ENCODE peak calls at places on chromosomes 3 and 15, in six cellular contexts. U is endothelial cell, X is endothelial cell of umbilical vein, L is fibroblast of lung, G is HFF-Myc, R is GM03348. O is an unnamed sample.

GRCh38 chr15:97694456-97694855 is 266.0 kb upstream of the ARRDC4 start:
- DNase-seq in X (no peak), U (no peak), L (no peak), R (no peak), G (no peak), O (no peak)

GRCh38 chr3:157836022-157836421 is 270.2 kb downstream of the SHOX2 start:
- DNase-seq in R (no peak), G (no peak), X (no peak), L (no peak), U (no peak), O (no peak)

GRCh38 chr15:64630403-64631107 is 144.8 kb downstream of the RBPMS2 start:
- DNase-seq in L (no peak), X (no peak), G (no peak), R (no peak), U (no peak), O (no peak)

GRCh38 chr3:15292765-15293522 is 39.4 kb downstream of the SH3BP5 start:
- DNase-seq in U (no peak), R (no peak), L (peak), X (peak), G (no peak), O (no peak)

GRCh38 chr15:94258246-94258645 is 26.9 kb downstream of the MCTP2 start:
- DNase-seq in U (no peak), L (no peak), G (no peak), R (no peak), X (no peak), O (no peak)

GRCh38 chr3:149299938-149300791 is 33.3 kb downstream of the TM4SF18 start:
- DNase-seq in X (peak), U (no peak), L (peak), R (peak), G (peak), O (peak)

GRCh38 chr15:90818251-90819210 is 49.9 kb upstream of the FURIN start:
- DNase-seq in G (no peak), L (no peak), U (no peak), X (no peak), R (no peak), O (no peak)

GRCh38 chr3:120855665-120856437 is 52.2 kb upstream of the STXBP5L start:
- DNase-seq in G (no peak), X (no peak), R (peak), L (peak), U (no peak), O (peak)

GRCh38 chr3:10365791-10366190 is 44.9 kb upstream of the SEC13 start:
- DNase-seq in X (no peak), G (no peak), R (no peak), L (peak), U (no peak), O (no peak)

GRCh38 chr3:186380622-186381380 is 18.8 kb upstream of the DGKG start:
- DNase-seq in G (no peak), X (no peak), U (no peak), L (peak), R (no peak), O (no peak)

GRCh38 chr3:9194509-9195184 is 54.8 kb downstream of the SRGAP3 start:
- DNase-seq in X (no peak), U (no peak), L (no peak), R (no peak), G (no peak), O (peak)

GRCh38 chr3:11668243-11669232 is 24.8 kb upstream of the VGLL4 start:
- DNase-seq in X (no peak), L (peak), U (no peak), R (peak), G (no peak), O (no peak)

GRCh38 chr3:107753494-107753893 is 230.7 kb downstream of the BBX start:
- DNase-seq in R (peak), X (peak), L (peak), U (peak), G (peak), O (peak)

GRCh38 chr15:72389231-72389630 is 8.9 kb upstream of the TMEM202 start:
- DNase-seq in R (no peak), L (peak), G (no peak), U (no peak), X (no peak), O (no peak)

GRCh38 chr3:73502609-73503560 is 121.9 kb downstream of the PDZRN3 start:
- DNase-seq in L (peak), U (peak), X (peak), G (peak), R (peak), O (peak)

GRCh38 chr3:24499991-24500390 is 5.3 kb upstream of the THRB start:
- DNase-seq in U (no peak), G (no peak), L (no peak), R (no peak), X (no peak), O (no peak)

GRCh38 chr15:41919954-41920538 is 26.2 kb upstream of the SPTBN5 start:
- DNase-seq in L (peak), R (no peak), G (no peak), U (no peak), X (peak), O (no peak)

GRCh38 chr3:43867673-43868072 is 176.9 kb downstream of the ABHD5 start:
- DNase-seq in X (no peak), G (no peak), L (peak), U (no peak), R (peak), O (peak)

GRCh38 chr3:13513051-13513912 is 33.2 kb downstream of the HDAC11 start:
- DNase-seq in L (peak), R (peak), G (peak), U (no peak), X (no peak), O (no peak)

GRCh38 chr3:112013058-112013783 is 14.5 kb downstream of the TAGLN3 start:
- DNase-seq in G (peak), R (peak), L (peak), X (peak), U (peak), O (peak)

GRCh38 chr15:64144192-64144564 is 7.4 kb upstream of the SNX22 start:
- DNase-seq in U (no peak), R (no peak), L (no peak), X (no peak), G (no peak), O (no peak)

GRCh38 chr15:69193948-69194827 is 33.8 kb downstream of the GLCE start:
- DNase-seq in R (peak), X (peak), L (peak), G (peak), U (no peak), O (no peak)

GRCh38 chr3:101084404-101084803 is 91.2 kb upstream of the ABI3BP start:
- DNase-seq in G (no peak), X (no peak), L (peak), R (no peak), U (no peak), O (no peak)

GRCh38 chr15:24772709-24773373 is 97.3 kb downstream of the NPAP1 start:
- DNase-seq in X (peak), R (peak), U (peak), L (peak), G (peak), O (no peak)

GRCh38 chr15:53384417-53384816 is 375.0 kb downstream of the WDR72 start:
- DNase-seq in L (no peak), R (no peak), G (no peak), X (no peak), U (peak), O (no peak)

O was measured in A549.